ENCODE peak calls at places on chromosome 9, in ten cellular contexts. O is uterus, S is HepG2, A is Peyer's patch, P is IMR-90, H is tibial nerve, R is sigmoid colon, M is A549, V is transverse colon, Q is prostate gland. N is an unnamed sample.

GRCh38 chr9:33921967-33922895 is 105.3 kb downstream of the UBE2R2 start:
- DNase-seq in O (no peak), S (peak), A (no peak), P (no peak), H (no peak), R (no peak), M (peak), V (no peak), Q (no peak), N (no peak)

GRCh38 chr9:2087500-2088313 is 72.6 kb downstream of the SMARCA2 start:
- DNase-seq in O (no peak), S (peak), A (no peak), P (peak), H (no peak), R (no peak), M (peak), V (no peak), Q (no peak), N (no peak)

GRCh38 chr9:33124716-33125378 is 42.3 kb downstream of the B4GALT1 start:
- DNase-seq in O (no peak), S (no peak), A (no peak), P (no peak), H (no peak), R (no peak), M (no peak), V (no peak), Q (no peak), N (no peak)

GRCh38 chr9:77926314-77926959 is 105.2 kb downstream of the GNAQ start:
- DNase-seq in O (no peak), S (no peak), A (no peak), P (peak), H (no peak), R (no peak), M (peak), V (no peak), Q (no peak), N (no peak)

GRCh38 chr9:742914-743594 is 98.4 kb upstream of the DMRT1 start:
- DNase-seq in O (no peak), S (no peak), A (no peak), P (no peak), H (no peak), R (peak), M (no peak), V (no peak), Q (no peak), N (no peak)

GRCh38 chr9:120918931-120919638 is 7.5 kb downstream of the TRAF1 start:
- DNase-seq in O (no peak), S (no peak), A (no peak), P (no peak), H (no peak), R (no peak), M (no peak), V (no peak), Q (no peak), N (no peak)

GRCh38 chr9:120885968-120886367 is 9.0 kb upstream of the PHF19 start:
- DNase-seq in O (no peak), S (no peak), A (no peak), P (peak), H (no peak), R (no peak), M (no peak), V (no peak), Q (no peak), N (no peak)

GRCh38 chr9:127968717-127969383 is 11.9 kb downstream of the EEIG1 start:
- DNase-seq in O (peak), S (no peak), A (peak), P (peak), H (peak), R (peak), M (peak), V (peak), Q (peak), N (peak)

GRCh38 chr9:33354651-33355211 is 47.6 kb downstream of the AQP7 start:
- DNase-seq in O (no peak), S (no peak), A (no peak), P (peak), H (no peak), R (no peak), M (no peak), V (no peak), Q (no peak), N (no peak)

GRCh38 chr9:105119166-105119565 is 125.3 kb upstream of the SLC44A1 start:
- DNase-seq in O (no peak), S (no peak), A (no peak), P (no peak), H (no peak), R (no peak), M (no peak), V (no peak), Q (no peak), N (no peak)

GRCh38 chr9:120845255-120845654 is 2.5 kb upstream of the PSMD5 start:
- DNase-seq in O (no peak), S (no peak), A (no peak), P (peak), H (no peak), R (no peak), M (no peak), V (no peak), Q (no peak), N (no peak)

GRCh38 chr9:137191691-137192447 is 3.4 kb downstream of the SSNA1 start:
- DNase-seq in O (no peak), S (no peak), A (no peak), P (no peak), H (no peak), R (no peak), M (no peak), V (no peak), Q (no peak), N (no peak)

GRCh38 chr9:109498195-109499060 is at the start of gene PTPN3:
- DNase-seq in O (no peak), S (no peak), A (peak), P (no peak), H (no peak), R (no peak), M (peak), V (peak), Q (no peak), N (peak)

GRCh38 chr9:16867571-16868311 is 2.7 kb downstream of the BNC2 start:
- DNase-seq in O (peak), S (peak), A (no peak), P (peak), H (no peak), R (peak), M (no peak), V (no peak), Q (peak), N (no peak)

GRCh38 chr9:115524467-115525059 is 406.6 kb upstream of the TNC start:
- DNase-seq in O (peak), S (peak), A (no peak), P (peak), H (no peak), R (no peak), M (peak), V (peak), Q (peak), N (no peak)

GRCh38 chr9:96056221-96056620 is 180.7 kb downstream of the ERCC6L2 start:
- DNase-seq in O (no peak), S (no peak), A (no peak), P (no peak), H (no peak), R (no peak), M (no peak), V (no peak), Q (no peak), N (no peak)

GRCh38 chr9:121839726-121840500 is 188.5 kb downstream of the DAB2IP start:
- DNase-seq in O (peak), S (no peak), A (no peak), P (no peak), H (no peak), R (peak), M (no peak), V (no peak), Q (no peak), N (no peak)

GRCh38 chr9:94805585-94805984 is 79.1 kb downstream of the AOPEP start:
- DNase-seq in O (no peak), S (no peak), A (no peak), P (peak), H (no peak), R (no peak), M (peak), V (peak), Q (peak), N (no peak)

GRCh38 chr9:5582835-5583195 is 46.1 kb upstream of the RIC1 start:
- DNase-seq in O (peak), S (no peak), A (no peak), P (peak), H (no peak), R (no peak), M (no peak), V (no peak), Q (no peak), N (peak)

GRCh38 chr9:2055203-2055658 is 40.1 kb downstream of the SMARCA2 start:
- DNase-seq in O (no peak), S (no peak), A (no peak), P (peak), H (no peak), R (no peak), M (no peak), V (no peak), Q (no peak), N (no peak)

GRCh38 chr9:129885018-129885669 is 49.9 kb downstream of the USP20 start:
- DNase-seq in O (peak), S (peak), A (no peak), P (no peak), H (peak), R (peak), M (no peak), V (peak), Q (no peak), N (peak)

GRCh38 chr9:135661801-135662560 is 1.1 kb upstream of the LCN9 start:
- DNase-seq in O (no peak), S (no peak), A (no peak), P (no peak), H (no peak), R (no peak), M (no peak), V (no peak), Q (no peak), N (no peak)

GRCh38 chr9:91187965-91188344 is 173.8 kb downstream of the AUH start:
- DNase-seq in O (no peak), S (no peak), A (no peak), P (peak), H (no peak), R (peak), M (no peak), V (no peak), Q (no peak), N (no peak)

DNA sequence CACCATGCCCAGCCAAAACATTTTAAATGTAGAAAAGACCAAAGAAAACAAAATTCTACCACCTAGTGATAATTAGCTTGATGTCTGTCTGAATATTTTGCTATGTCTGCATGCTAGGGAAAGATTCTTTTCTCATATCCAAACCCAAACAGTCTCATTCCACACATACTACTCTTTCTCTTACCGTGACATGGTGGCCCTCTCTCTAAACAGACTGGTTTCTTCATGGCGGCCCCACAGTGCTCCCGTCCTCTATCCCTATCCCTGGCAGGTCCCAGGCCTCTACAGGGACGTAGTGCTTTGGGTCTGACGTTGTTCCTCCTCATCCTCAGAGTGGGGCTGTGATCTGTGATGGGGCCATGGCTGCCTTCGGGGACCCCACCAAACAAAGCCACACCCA is 8.1 kb downstream of the CORO2A start:
- DNase-seq in O (no peak), S (no peak), A (no peak), P (no peak), H (no peak), R (no peak), M (no peak), V (no peak), Q (no peak), N (no peak)
- H3K4me3 ChIP-seq in O (no peak), S (no peak), A (no peak), P (no peak), H (no peak), R (no peak), M (no peak), V (no peak), Q (no peak), N (no peak)

GRCh38 chr9:73093016-73093739 is 58.5 kb upstream of the ANXA1 start:
- DNase-seq in O (no peak), S (no peak), A (no peak), P (no peak), H (no peak), R (no peak), M (no peak), V (no peak), Q (no peak), N (no peak)
- H3K27ac ChIP-seq in O (peak), S (no peak), A (no peak), P (no peak), H (peak), R (peak), M (peak), V (no peak), Q (no peak), N (peak)

DNA sequence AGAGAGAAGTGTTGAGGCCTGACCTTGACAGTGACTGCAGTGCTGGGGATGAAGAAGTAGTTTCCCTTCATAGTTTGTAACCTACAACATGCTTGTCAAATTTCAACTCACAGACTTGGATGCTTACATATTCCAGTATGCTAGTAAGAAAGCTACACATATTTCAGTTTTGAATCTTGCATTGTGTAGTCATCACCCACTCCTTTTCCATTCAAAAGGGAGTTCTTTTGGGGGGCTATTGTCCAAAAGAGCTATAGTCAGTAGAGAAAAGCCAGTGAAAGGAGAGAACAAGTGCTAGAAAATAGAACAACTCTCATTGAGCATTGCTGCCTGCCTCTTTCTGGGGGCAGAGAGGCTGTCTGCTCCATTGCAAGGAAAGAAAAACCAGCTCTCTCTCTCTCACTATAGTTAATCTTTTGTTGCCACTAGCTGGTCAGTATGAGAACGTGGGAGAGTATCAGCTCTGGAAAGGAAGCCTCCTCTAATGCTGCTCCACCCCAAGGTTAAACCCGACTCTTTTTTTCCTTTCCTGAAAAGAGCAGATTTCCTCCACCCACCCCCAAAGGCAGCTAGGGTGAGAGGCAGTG is 7.3 kb downstream of the ASTN2 start:
- DNase-seq in O (no peak), S (no peak), A (no peak), P (no peak), H (no peak), R (no peak), M (no peak), V (no peak), Q (no peak), N (no peak)
- TF ChIP-seq POLR2A in O (no peak), S (no peak), A (no peak), P (no peak), H (no peak), R (no peak), M (no peak), V (no peak), Q (no peak), N (no peak)

DNA sequence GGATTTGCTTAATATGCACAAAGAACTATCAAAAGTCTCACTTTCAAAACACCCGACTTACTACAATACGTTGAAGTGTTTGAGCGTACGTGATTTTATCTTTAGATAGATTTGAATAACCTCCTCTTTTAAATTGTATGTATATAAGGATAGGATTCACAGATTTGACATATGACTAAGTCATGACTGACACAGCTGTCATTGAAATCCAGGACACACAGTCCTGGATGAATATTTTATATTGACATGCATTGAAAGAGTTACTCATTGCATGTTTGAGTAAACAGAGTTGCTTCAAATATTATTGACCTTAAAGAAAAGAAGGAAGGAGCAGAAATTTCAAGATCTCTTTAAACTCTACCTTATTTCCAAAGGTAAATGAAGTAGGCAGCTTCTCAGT is 3.3 kb downstream of the MUSK start:
- DNase-seq in O (no peak), S (no peak), A (no peak), P (no peak), H (no peak), R (no peak), M (no peak), V (no peak), Q (no peak), N (no peak)
- H3K4me3 ChIP-seq in O (no peak), S (no peak), A (no peak), P (no peak), H (no peak), R (no peak), M (no peak), V (no peak), Q (no peak), N (no peak)

GRCh38 chr9:99183616-99184015 is 38.1 kb downstream of the ALG2 start:
- DNase-seq in O (no peak), S (no peak), A (no peak), P (no peak), H (no peak), R (no peak), M (no peak), V (no peak), Q (no peak), N (no peak)
- H3K27ac ChIP-seq in O (peak), S (no peak), A (no peak), P (no peak), H (no peak), R (no peak), M (no peak), V (no peak), Q (no peak), N (no peak)

N was measured in thyroid gland.